ENCODE peak calls at places on chromosomes 6 and 20, in nine cellular contexts. T, U, C, A, Y, B, Q, X and S are unnamed samples.
A peak's percentile ranks its signal among the peaks of the same experiment; 100 is the strongest.

GRCh38 chr6:148273962-148274752 is 68.5 kb upstream of the SASH1 start:
- DNase-seq in T (no peak), U (no peak), C (no peak), A (peak; percentile 45), Y (no peak), B (no peak), Q (no peak), X (no peak), S (no peak)

GRCh38 chr6:116465246-116465645 is 4.1 kb downstream of the CALHM6 start:
- DNase-seq in T (no peak), U (no peak), C (no peak), A (no peak), Y (no peak), B (no peak), Q (no peak), X (peak; percentile 31), S (no peak)

GRCh38 chr20:34246126-34246626 is 5.0 kb downstream of the ASIP start:
- DNase-seq in T (no peak), U (no peak), C (no peak), A (no peak), Y (no peak), B (no peak), Q (no peak), X (no peak), S (no peak)

GRCh38 chr6:113094781-113095180 is 747.7 kb downstream of the RFPL4B start:
- DNase-seq in T (no peak), U (no peak), C (no peak), A (no peak), Y (no peak), B (peak; percentile 34), Q (no peak), X (no peak), S (peak; percentile 8)

GRCh38 chr6:14851286-14851685 is 394.6 kb upstream of the JARID2 start:
- DNase-seq in T (no peak), U (no peak), C (no peak), A (no peak), Y (no peak), B (no peak), Q (no peak), X (no peak), S (no peak)

GRCh38 chr20:38706482-38706881 is 17.8 kb upstream of the SLC32A1 start:
- DNase-seq in T (peak; percentile 80), U (no peak), C (no peak), A (no peak), Y (no peak), B (no peak), Q (no peak), X (no peak), S (no peak)

GRCh38 chr6:159981591-159982245 is 12.8 kb downstream of the IGF2R start:
- DNase-seq in T (no peak), U (no peak), C (peak; percentile 61), A (peak; percentile 79), Y (no peak), B (peak; percentile 88), Q (peak; percentile 69), X (peak; percentile 83), S (peak; percentile 47)

GRCh38 chr20:47360489-47361267 is 4.2 kb upstream of the ZMYND8 start:
- DNase-seq in T (peak; percentile 70), U (peak; percentile 95), C (peak; percentile 86), A (peak; percentile 95), Y (peak; percentile 82), B (peak; percentile 97), Q (peak; percentile 96), X (peak; percentile 85), S (peak; percentile 83)

GRCh38 chr6:65707134-65707826 is at the start of gene EYS:
- DNase-seq in T (no peak), U (no peak), C (no peak), A (no peak), Y (no peak), B (no peak), Q (no peak), X (no peak), S (no peak)

GRCh38 chr6:147077251-147077650 is 127.0 kb upstream of the STXBP5 start:
- DNase-seq in T (no peak), U (no peak), C (peak; percentile 84), A (no peak), Y (no peak), B (no peak), Q (no peak), X (peak; percentile 81), S (no peak)

GRCh38 chr6:32439139-32439538 is 548 bp upstream of the HLA-DRA start:
- DNase-seq in T (no peak), U (no peak), C (no peak), A (no peak), Y (no peak), B (no peak), Q (no peak), X (no peak), S (no peak)

GRCh38 chr20:25327521-25328235 is 63.0 kb downstream of the ABHD12 start:
- DNase-seq in T (no peak), U (no peak), C (no peak), A (no peak), Y (no peak), B (no peak), Q (no peak), X (no peak), S (no peak)

GRCh38 chr6:123116370-123116769 is 120.3 kb downstream of the CLVS2 start:
- DNase-seq in T (no peak), U (no peak), C (no peak), A (no peak), Y (no peak), B (no peak), Q (no peak), X (no peak), S (no peak)

GRCh38 chr6:166738778-166739654 is 112.0 kb upstream of the RPS6KA2 start:
- DNase-seq in T (no peak), U (no peak), C (no peak), A (no peak), Y (no peak), B (no peak), Q (no peak), X (no peak), S (no peak)

GRCh38 chr6:144162977-144163376 is 12.7 kb downstream of the STX11 start:
- DNase-seq in T (no peak), U (no peak), C (no peak), A (no peak), Y (no peak), B (no peak), Q (no peak), X (no peak), S (no peak)

GRCh38 chr20:31666258-31667042 is 28.7 kb downstream of the COX4I2 start:
- DNase-seq in T (no peak), U (no peak), C (no peak), A (no peak), Y (no peak), B (no peak), Q (peak; percentile 79), X (peak; percentile 72), S (no peak)

DNA sequence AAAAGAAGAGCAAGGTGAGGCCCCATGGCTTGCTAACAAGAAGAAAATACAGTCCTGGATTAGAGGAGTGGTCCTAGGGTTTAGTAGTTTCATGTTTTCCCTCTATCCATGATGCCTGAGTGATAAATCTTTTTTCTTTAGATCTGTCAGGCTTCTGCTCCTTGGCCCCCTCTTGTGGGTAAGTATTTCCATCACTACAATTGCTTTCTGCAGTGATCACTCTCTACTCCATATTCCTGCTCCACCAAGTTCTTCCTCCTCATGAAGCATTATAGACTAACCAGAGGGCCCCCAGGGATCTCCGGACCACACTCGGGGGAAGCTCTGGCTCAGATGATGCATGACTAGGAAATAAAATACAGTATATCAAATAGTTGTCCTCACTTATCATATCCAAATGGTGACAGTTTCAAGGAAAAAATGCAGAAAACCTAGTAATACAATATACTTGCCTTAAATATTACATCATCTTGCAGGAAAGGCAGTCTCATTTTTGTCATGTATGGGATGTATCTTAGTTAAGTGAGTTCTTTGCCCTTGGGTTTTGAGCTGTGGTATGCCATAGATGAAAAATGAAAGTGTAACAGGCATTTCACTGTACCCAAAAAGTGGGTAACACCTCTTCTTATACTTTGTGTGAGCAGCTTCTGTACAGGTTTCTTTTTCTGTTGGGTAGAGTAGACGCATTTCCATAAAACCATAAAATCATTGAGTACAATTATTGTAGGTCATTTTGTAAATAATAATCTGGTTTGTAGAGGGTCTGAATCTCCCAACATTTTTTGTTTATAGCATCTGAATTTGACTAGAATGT is 200.9 kb upstream of the EYA4 start:
- DNase-seq in T (no peak), U (no peak), C (no peak), A (peak; percentile 16), Y (no peak), B (peak; percentile 59), Q (no peak), X (no peak), S (no peak)
- TF ChIP-seq CTCF in T (peak; percentile 37), U (no peak), C (no peak), A (peak; percentile 44), Y (peak; percentile 40), B (peak; percentile 67), Q (no peak), X (no peak), S (peak; percentile 44)

GRCh38 chr6:89939144-89939543 is 44.9 kb downstream of the GJA10 start:
- DNase-seq in T (no peak), U (no peak), C (no peak), A (no peak), Y (no peak), B (no peak), Q (no peak), X (no peak), S (no peak)
- TF ChIP-seq CTCF in T (no peak), U (no peak), C (no peak), A (no peak), Y (no peak), B (no peak), Q (no peak), X (no peak), S (no peak)

GRCh38 chr6:127515234-127515793 is 3.8 kb downstream of the MTCL3 start:
- DNase-seq in T (peak; percentile 48), U (no peak), C (no peak), A (peak; percentile 14), Y (no peak), B (peak; percentile 38), Q (no peak), X (no peak), S (peak; percentile 16)
- TF ChIP-seq CTCF in T (no peak), U (peak; percentile 3), C (no peak), A (no peak), Y (no peak), B (peak; percentile 19), Q (no peak), X (no peak), S (peak; percentile 53)

GRCh38 chr6:3085074-3085473 is 16.8 kb downstream of the RIPK1 start:
- DNase-seq in T (no peak), U (no peak), C (no peak), A (peak; percentile 32), Y (no peak), B (peak; percentile 67), Q (no peak), X (no peak), S (no peak)
- TF ChIP-seq CTCF in T (no peak), U (no peak), C (no peak), A (no peak), Y (no peak), B (no peak), Q (no peak), X (no peak), S (no peak)

DNA sequence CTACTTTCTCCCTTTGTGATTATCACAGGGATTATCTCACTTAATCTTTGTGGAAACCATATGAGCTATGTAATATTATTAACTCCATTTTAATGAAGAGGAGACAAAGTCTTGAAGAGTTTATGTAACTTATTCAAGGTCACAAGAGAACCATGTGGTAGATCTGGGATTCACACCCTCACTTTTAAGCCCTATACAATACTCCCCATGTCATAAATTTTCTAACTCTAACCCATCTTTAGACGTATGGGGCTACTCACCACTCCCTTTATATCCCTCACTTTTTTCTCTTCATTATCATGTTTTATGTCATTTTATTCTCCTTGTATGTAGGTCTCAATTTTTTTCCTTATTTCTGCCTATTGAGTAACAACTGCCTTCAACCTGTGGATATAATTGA is 126.4 kb upstream of the AHI1 start:
- DNase-seq in T (no peak), U (no peak), C (no peak), A (no peak), Y (no peak), B (no peak), Q (no peak), X (no peak), S (no peak)
- TF ChIP-seq CTCF in T (no peak), U (no peak), C (no peak), A (no peak), Y (no peak), B (no peak), Q (no peak), X (no peak), S (no peak)